ENCODE peak calls at places on chromosomes 11 and 22, in ten cellular contexts. One of them, this sample, is unnamed.

GRCh38 chr11:79488286-79488685 is 47.5 kb upstream of the TENM4 start:
- DNase-seq in occipital lobe: no peak
- DNase-seq in T-helper 9 cell: no peak
- DNase-seq in LNCaP clone FGC: no peak
- DNase-seq in IMR-90: no peak
- DNase-seq in tibial artery: no peak
- DNase-seq in left ventricle myocardium inferior: no peak
- DNase-seq in foreskin fibroblast: no peak
- DNase-seq in stimulated activated CD4-positive, alpha-beta T cell treated with anti-CD3 and anti-CD28 coated beads, Interleukin-12 subunit alpha, Interleukin-12 subunit beta, amount 100 ng/mL, for 24 hours: no peak
- DNase-seq in SIG-M5: no peak
- DNase-seq in this sample: no peak

GRCh38 chr11:134647066-134647746 is 235.2 kb upstream of the B3GAT1 start:
- DNase-seq in occipital lobe: no peak
- DNase-seq in stimulated activated CD4-positive, alpha-beta T cell treated with anti-CD3 and anti-CD28 coated beads, Interleukin-12 subunit alpha, Interleukin-12 subunit beta, amount 100 ng/mL, for 24 hours: no peak
- DNase-seq in left ventricle myocardium inferior: no peak
- DNase-seq in tibial artery: no peak
- DNase-seq in SIG-M5: no peak
- DNase-seq in IMR-90: no peak
- DNase-seq in foreskin fibroblast: no peak
- DNase-seq in T-helper 9 cell: no peak
- DNase-seq in LNCaP clone FGC: no peak
- DNase-seq in this sample: no peak

GRCh38 chr11:130737866-130738431 is 178.3 kb downstream of the SNX19 start:
- DNase-seq in occipital lobe: no peak
- DNase-seq in left ventricle myocardium inferior: peak; percentile 78
- DNase-seq in SIG-M5: no peak
- DNase-seq in foreskin fibroblast: peak; percentile 90
- DNase-seq in LNCaP clone FGC: no peak
- DNase-seq in stimulated activated CD4-positive, alpha-beta T cell treated with anti-CD3 and anti-CD28 coated beads, Interleukin-12 subunit alpha, Interleukin-12 subunit beta, amount 100 ng/mL, for 24 hours: no peak
- DNase-seq in IMR-90: peak; percentile 89
- DNase-seq in T-helper 9 cell: no peak
- DNase-seq in tibial artery: no peak
- DNase-seq in this sample: peak; percentile 81

GRCh38 chr11:61626580-61627380 is 45.9 kb upstream of the SYT7 start:
- DNase-seq in stimulated activated CD4-positive, alpha-beta T cell treated with anti-CD3 and anti-CD28 coated beads, Interleukin-12 subunit alpha, Interleukin-12 subunit beta, amount 100 ng/mL, for 24 hours: no peak
- DNase-seq in foreskin fibroblast: no peak
- DNase-seq in tibial artery: no peak
- DNase-seq in LNCaP clone FGC: peak; percentile 94
- DNase-seq in T-helper 9 cell: no peak
- DNase-seq in left ventricle myocardium inferior: peak; percentile 50
- DNase-seq in occipital lobe: no peak
- DNase-seq in SIG-M5: no peak
- DNase-seq in IMR-90: peak; percentile 36
- DNase-seq in this sample: no peak

GRCh38 chr11:86623041-86623621 is 49.3 kb downstream of the ME3 start:
- DNase-seq in IMR-90: no peak
- DNase-seq in foreskin fibroblast: no peak
- DNase-seq in tibial artery: no peak
- DNase-seq in stimulated activated CD4-positive, alpha-beta T cell treated with anti-CD3 and anti-CD28 coated beads, Interleukin-12 subunit alpha, Interleukin-12 subunit beta, amount 100 ng/mL, for 24 hours: no peak
- DNase-seq in left ventricle myocardium inferior: no peak
- DNase-seq in SIG-M5: no peak
- DNase-seq in T-helper 9 cell: no peak
- DNase-seq in occipital lobe: no peak
- DNase-seq in LNCaP clone FGC: no peak
- DNase-seq in this sample: no peak

GRCh38 chr11:93196816-93197382 is 892 bp downstream of the SLC36A4 start:
- DNase-seq in left ventricle myocardium inferior: no peak
- DNase-seq in IMR-90: peak; percentile 22
- DNase-seq in stimulated activated CD4-positive, alpha-beta T cell treated with anti-CD3 and anti-CD28 coated beads, Interleukin-12 subunit alpha, Interleukin-12 subunit beta, amount 100 ng/mL, for 24 hours: no peak
- DNase-seq in tibial artery: no peak
- DNase-seq in LNCaP clone FGC: no peak
- DNase-seq in T-helper 9 cell: no peak
- DNase-seq in SIG-M5: no peak
- DNase-seq in occipital lobe: no peak
- DNase-seq in foreskin fibroblast: peak; percentile 2
- DNase-seq in this sample: no peak

GRCh38 chr11:26335903-26336302 is 4.0 kb downstream of the ANO3 start:
- DNase-seq in T-helper 9 cell: no peak
- DNase-seq in IMR-90: no peak
- DNase-seq in SIG-M5: no peak
- DNase-seq in occipital lobe: no peak
- DNase-seq in foreskin fibroblast: peak; percentile 51
- DNase-seq in tibial artery: no peak
- DNase-seq in stimulated activated CD4-positive, alpha-beta T cell treated with anti-CD3 and anti-CD28 coated beads, Interleukin-12 subunit alpha, Interleukin-12 subunit beta, amount 100 ng/mL, for 24 hours: no peak
- DNase-seq in left ventricle myocardium inferior: no peak
- DNase-seq in LNCaP clone FGC: no peak
- DNase-seq in this sample: no peak

GRCh38 chr11:125982348-125982730 is 36.5 kb downstream of the VSIG10L2 start:
- DNase-seq in SIG-M5: no peak
- DNase-seq in foreskin fibroblast: no peak
- DNase-seq in left ventricle myocardium inferior: no peak
- DNase-seq in IMR-90: no peak
- DNase-seq in occipital lobe: no peak
- DNase-seq in LNCaP clone FGC: no peak
- DNase-seq in tibial artery: no peak
- DNase-seq in T-helper 9 cell: no peak
- DNase-seq in stimulated activated CD4-positive, alpha-beta T cell treated with anti-CD3 and anti-CD28 coated beads, Interleukin-12 subunit alpha, Interleukin-12 subunit beta, amount 100 ng/mL, for 24 hours: no peak
- DNase-seq in this sample: no peak

GRCh38 chr22:41132555-41132954 is 40.2 kb downstream of the EP300 start:
- DNase-seq in LNCaP clone FGC: no peak
- DNase-seq in IMR-90: peak; percentile 2
- DNase-seq in foreskin fibroblast: peak; percentile 3
- DNase-seq in tibial artery: no peak
- DNase-seq in T-helper 9 cell: no peak
- DNase-seq in occipital lobe: no peak
- DNase-seq in left ventricle myocardium inferior: no peak
- DNase-seq in SIG-M5: no peak
- DNase-seq in stimulated activated CD4-positive, alpha-beta T cell treated with anti-CD3 and anti-CD28 coated beads, Interleukin-12 subunit alpha, Interleukin-12 subunit beta, amount 100 ng/mL, for 24 hours: no peak
- DNase-seq in this sample: no peak

GRCh38 chr11:6650980-6651379 is 4.6 kb downstream of the DCHS1 start:
- DNase-seq in IMR-90: peak; percentile 55
- DNase-seq in tibial artery: no peak
- DNase-seq in occipital lobe: no peak
- DNase-seq in left ventricle myocardium inferior: no peak
- DNase-seq in stimulated activated CD4-positive, alpha-beta T cell treated with anti-CD3 and anti-CD28 coated beads, Interleukin-12 subunit alpha, Interleukin-12 subunit beta, amount 100 ng/mL, for 24 hours: no peak
- DNase-seq in LNCaP clone FGC: no peak
- DNase-seq in T-helper 9 cell: no peak
- DNase-seq in SIG-M5: no peak
- DNase-seq in foreskin fibroblast: no peak
- DNase-seq in this sample: no peak

GRCh38 chr11:7894251-7894650 is 36.8 kb downstream of the OR10A6 start:
- DNase-seq in LNCaP clone FGC: no peak
- DNase-seq in stimulated activated CD4-positive, alpha-beta T cell treated with anti-CD3 and anti-CD28 coated beads, Interleukin-12 subunit alpha, Interleukin-12 subunit beta, amount 100 ng/mL, for 24 hours: no peak
- DNase-seq in tibial artery: no peak
- DNase-seq in occipital lobe: no peak
- DNase-seq in SIG-M5: no peak
- DNase-seq in foreskin fibroblast: no peak
- DNase-seq in left ventricle myocardium inferior: no peak
- DNase-seq in T-helper 9 cell: no peak
- DNase-seq in IMR-90: no peak
- DNase-seq in this sample: no peak

GRCh38 chr11:74464746-74465145 is 2.6 kb downstream of the KCNE3 start:
- DNase-seq in T-helper 9 cell: no peak
- DNase-seq in foreskin fibroblast: no peak
- DNase-seq in LNCaP clone FGC: no peak
- DNase-seq in SIG-M5: no peak
- DNase-seq in IMR-90: no peak
- DNase-seq in left ventricle myocardium inferior: no peak
- DNase-seq in occipital lobe: no peak
- DNase-seq in tibial artery: no peak
- DNase-seq in stimulated activated CD4-positive, alpha-beta T cell treated with anti-CD3 and anti-CD28 coated beads, Interleukin-12 subunit alpha, Interleukin-12 subunit beta, amount 100 ng/mL, for 24 hours: no peak
- DNase-seq in this sample: no peak

GRCh38 chr11:99176430-99176829 is 155.7 kb downstream of the CNTN5 start:
- DNase-seq in LNCaP clone FGC: no peak
- DNase-seq in IMR-90: no peak
- DNase-seq in left ventricle myocardium inferior: no peak
- DNase-seq in occipital lobe: no peak
- DNase-seq in stimulated activated CD4-positive, alpha-beta T cell treated with anti-CD3 and anti-CD28 coated beads, Interleukin-12 subunit alpha, Interleukin-12 subunit beta, amount 100 ng/mL, for 24 hours: no peak
- DNase-seq in foreskin fibroblast: no peak
- DNase-seq in T-helper 9 cell: no peak
- DNase-seq in tibial artery: no peak
- DNase-seq in SIG-M5: no peak
- DNase-seq in this sample: no peak

GRCh38 chr11:61749607-61750217 is 2.7 kb upstream of the MYRF start:
- DNase-seq in left ventricle myocardium inferior: no peak
- DNase-seq in T-helper 9 cell: no peak
- DNase-seq in foreskin fibroblast: no peak
- DNase-seq in stimulated activated CD4-positive, alpha-beta T cell treated with anti-CD3 and anti-CD28 coated beads, Interleukin-12 subunit alpha, Interleukin-12 subunit beta, amount 100 ng/mL, for 24 hours: no peak
- DNase-seq in tibial artery: no peak
- DNase-seq in IMR-90: no peak
- DNase-seq in occipital lobe: peak; percentile 91
- DNase-seq in LNCaP clone FGC: no peak
- DNase-seq in SIG-M5: no peak
- DNase-seq in this sample: no peak

GRCh38 chr11:130452941-130453340 is 4.5 kb downstream of the ADAMTS15 start:
- DNase-seq in T-helper 9 cell: no peak
- DNase-seq in foreskin fibroblast: no peak
- DNase-seq in IMR-90: no peak
- DNase-seq in left ventricle myocardium inferior: peak; percentile 45
- DNase-seq in SIG-M5: no peak
- DNase-seq in stimulated activated CD4-positive, alpha-beta T cell treated with anti-CD3 and anti-CD28 coated beads, Interleukin-12 subunit alpha, Interleukin-12 subunit beta, amount 100 ng/mL, for 24 hours: no peak
- DNase-seq in occipital lobe: no peak
- DNase-seq in LNCaP clone FGC: no peak
- DNase-seq in tibial artery: no peak
- DNase-seq in this sample: no peak

GRCh38 chr11:134574947-134575346 is 162.9 kb upstream of the B3GAT1 start:
- DNase-seq in occipital lobe: no peak
- DNase-seq in T-helper 9 cell: no peak
- DNase-seq in foreskin fibroblast: no peak
- DNase-seq in SIG-M5: no peak
- DNase-seq in stimulated activated CD4-positive, alpha-beta T cell treated with anti-CD3 and anti-CD28 coated beads, Interleukin-12 subunit alpha, Interleukin-12 subunit beta, amount 100 ng/mL, for 24 hours: no peak
- DNase-seq in IMR-90: no peak
- DNase-seq in left ventricle myocardium inferior: no peak
- DNase-seq in LNCaP clone FGC: no peak
- DNase-seq in tibial artery: no peak
- DNase-seq in this sample: no peak

GRCh38 chr22:17596226-17596625 is 32.3 kb downstream of the ATP6V1E1 start:
- DNase-seq in stimulated activated CD4-positive, alpha-beta T cell treated with anti-CD3 and anti-CD28 coated beads, Interleukin-12 subunit alpha, Interleukin-12 subunit beta, amount 100 ng/mL, for 24 hours: no peak
- DNase-seq in SIG-M5: no peak
- DNase-seq in tibial artery: no peak
- DNase-seq in left ventricle myocardium inferior: no peak
- DNase-seq in foreskin fibroblast: no peak
- DNase-seq in IMR-90: no peak
- DNase-seq in occipital lobe: no peak
- DNase-seq in T-helper 9 cell: no peak
- DNase-seq in LNCaP clone FGC: no peak
- DNase-seq in this sample: no peak

GRCh38 chr11:76086713-76087635 is 119.3 kb downstream of the WNT11 start:
- DNase-seq in IMR-90: peak; percentile 88
- DNase-seq in SIG-M5: no peak
- DNase-seq in T-helper 9 cell: no peak
- DNase-seq in LNCaP clone FGC: no peak
- DNase-seq in occipital lobe: no peak
- DNase-seq in tibial artery: no peak
- DNase-seq in foreskin fibroblast: peak; percentile 67
- DNase-seq in left ventricle myocardium inferior: no peak
- DNase-seq in stimulated activated CD4-positive, alpha-beta T cell treated with anti-CD3 and anti-CD28 coated beads, Interleukin-12 subunit alpha, Interleukin-12 subunit beta, amount 100 ng/mL, for 24 hours: no peak
- DNase-seq in this sample: no peak

GRCh38 chr11:30818721-30819120 is 232.6 kb upstream of the MPPED2 start:
- DNase-seq in LNCaP clone FGC: no peak
- DNase-seq in T-helper 9 cell: no peak
- DNase-seq in SIG-M5: no peak
- DNase-seq in left ventricle myocardium inferior: no peak
- DNase-seq in occipital lobe: no peak
- DNase-seq in stimulated activated CD4-positive, alpha-beta T cell treated with anti-CD3 and anti-CD28 coated beads, Interleukin-12 subunit alpha, Interleukin-12 subunit beta, amount 100 ng/mL, for 24 hours: no peak
- DNase-seq in foreskin fibroblast: no peak
- DNase-seq in tibial artery: no peak
- DNase-seq in IMR-90: no peak
- DNase-seq in this sample: no peak

GRCh38 chr11:1199689-1200610 is 22.9 kb upstream of the MUC5B start:
- DNase-seq in SIG-M5: no peak
- DNase-seq in tibial artery: no peak
- DNase-seq in T-helper 9 cell: no peak
- DNase-seq in stimulated activated CD4-positive, alpha-beta T cell treated with anti-CD3 and anti-CD28 coated beads, Interleukin-12 subunit alpha, Interleukin-12 subunit beta, amount 100 ng/mL, for 24 hours: no peak
- DNase-seq in left ventricle myocardium inferior: peak; percentile 12
- DNase-seq in occipital lobe: no peak
- DNase-seq in IMR-90: no peak
- DNase-seq in LNCaP clone FGC: no peak
- DNase-seq in foreskin fibroblast: no peak
- DNase-seq in this sample: no peak